ENCODE peak calls at places on chromosomes 13 and 19, in nine cellular contexts. One of them, this sample, is unnamed.

GRCh38 chr13:59364508-59365187 is 799.1 kb downstream of the DIAPH3 start:
- DNase-seq in cardiac fibroblast: no peak
- DNase-seq in activated CD4-positive, alpha-beta T cell treated with anti-CD3 and anti-CD28 coated beads, Interleukin-2, amount 50 U/mL, for 48 hours: no peak
- DNase-seq in fibroblast of lung: no peak
- DNase-seq in fibroblast of mammary gland: no peak
- DNase-seq in progenitor cell of endocrine pancreas: no peak
- DNase-seq in amniotic stem cell: no peak
- DNase-seq in amniotic epithelial cell: no peak
- DNase-seq in spleen: no peak
- DNase-seq in this sample: no peak

GRCh38 chr19:50569023-50569697 is 925 bp upstream of the LRRC4B start:
- DNase-seq in cardiac fibroblast: no peak
- DNase-seq in activated CD4-positive, alpha-beta T cell treated with anti-CD3 and anti-CD28 coated beads, Interleukin-2, amount 50 U/mL, for 48 hours: no peak
- DNase-seq in fibroblast of lung: no peak
- DNase-seq in fibroblast of mammary gland: no peak
- DNase-seq in progenitor cell of endocrine pancreas: no peak
- DNase-seq in amniotic stem cell: no peak
- DNase-seq in amniotic epithelial cell: no peak
- DNase-seq in spleen: no peak
- DNase-seq in this sample: no peak

GRCh38 chr13:78589206-78589605 is 14.1 kb downstream of the POU4F1 start:
- DNase-seq in cardiac fibroblast: no peak
- DNase-seq in activated CD4-positive, alpha-beta T cell treated with anti-CD3 and anti-CD28 coated beads, Interleukin-2, amount 50 U/mL, for 48 hours: no peak
- DNase-seq in fibroblast of lung: peak
- DNase-seq in fibroblast of mammary gland: peak
- DNase-seq in progenitor cell of endocrine pancreas: peak
- DNase-seq in amniotic stem cell: no peak
- DNase-seq in amniotic epithelial cell: peak
- DNase-seq in spleen: no peak
- DNase-seq in this sample: no peak

GRCh38 chr19:23116802-23117571 is at the start of gene ZNF730:
- DNase-seq in cardiac fibroblast: peak
- DNase-seq in activated CD4-positive, alpha-beta T cell treated with anti-CD3 and anti-CD28 coated beads, Interleukin-2, amount 50 U/mL, for 48 hours: peak
- DNase-seq in fibroblast of lung: peak
- DNase-seq in fibroblast of mammary gland: peak
- DNase-seq in progenitor cell of endocrine pancreas: peak
- DNase-seq in amniotic stem cell: no peak
- DNase-seq in amniotic epithelial cell: peak
- DNase-seq in spleen: peak
- DNase-seq in this sample: peak

GRCh38 chr13:30895773-30896172 is 10.3 kb upstream of the MEDAG start:
- DNase-seq in cardiac fibroblast: peak
- DNase-seq in activated CD4-positive, alpha-beta T cell treated with anti-CD3 and anti-CD28 coated beads, Interleukin-2, amount 50 U/mL, for 48 hours: no peak
- DNase-seq in fibroblast of lung: peak
- DNase-seq in fibroblast of mammary gland: peak
- DNase-seq in progenitor cell of endocrine pancreas: no peak
- DNase-seq in amniotic stem cell: peak
- DNase-seq in amniotic epithelial cell: peak
- DNase-seq in spleen: no peak
- DNase-seq in this sample: no peak

GRCh38 chr19:52941941-52942370 is 18.7 kb upstream of the ZNF888 start:
- DNase-seq in cardiac fibroblast: peak
- DNase-seq in activated CD4-positive, alpha-beta T cell treated with anti-CD3 and anti-CD28 coated beads, Interleukin-2, amount 50 U/mL, for 48 hours: peak
- DNase-seq in fibroblast of lung: peak
- DNase-seq in fibroblast of mammary gland: peak
- DNase-seq in progenitor cell of endocrine pancreas: no peak
- DNase-seq in amniotic stem cell: peak
- DNase-seq in amniotic epithelial cell: no peak
- DNase-seq in spleen: peak
- DNase-seq in this sample: no peak

GRCh38 chr19:40530091-40530901 is 46.4 kb upstream of the SHKBP1 start:
- DNase-seq in cardiac fibroblast: no peak
- DNase-seq in activated CD4-positive, alpha-beta T cell treated with anti-CD3 and anti-CD28 coated beads, Interleukin-2, amount 50 U/mL, for 48 hours: no peak
- DNase-seq in fibroblast of lung: no peak
- DNase-seq in fibroblast of mammary gland: no peak
- DNase-seq in progenitor cell of endocrine pancreas: peak
- DNase-seq in amniotic stem cell: no peak
- DNase-seq in amniotic epithelial cell: no peak
- DNase-seq in spleen: no peak
- DNase-seq in this sample: no peak

GRCh38 chr13:47672982-47673670 is 327.9 kb downstream of the SUCLA2 start:
- DNase-seq in cardiac fibroblast: peak
- DNase-seq in activated CD4-positive, alpha-beta T cell treated with anti-CD3 and anti-CD28 coated beads, Interleukin-2, amount 50 U/mL, for 48 hours: no peak
- DNase-seq in fibroblast of lung: peak
- DNase-seq in fibroblast of mammary gland: peak
- DNase-seq in progenitor cell of endocrine pancreas: no peak
- DNase-seq in amniotic stem cell: no peak
- DNase-seq in amniotic epithelial cell: peak
- DNase-seq in spleen: no peak
- DNase-seq in this sample: no peak

GRCh38 chr13:89899302-89900103 is 1448.0 kb upstream of the MIR17HG start:
- DNase-seq in cardiac fibroblast: no peak
- DNase-seq in activated CD4-positive, alpha-beta T cell treated with anti-CD3 and anti-CD28 coated beads, Interleukin-2, amount 50 U/mL, for 48 hours: no peak
- DNase-seq in fibroblast of lung: no peak
- DNase-seq in fibroblast of mammary gland: no peak
- DNase-seq in progenitor cell of endocrine pancreas: no peak
- DNase-seq in amniotic stem cell: no peak
- DNase-seq in amniotic epithelial cell: no peak
- DNase-seq in spleen: no peak
- DNase-seq in this sample: no peak

GRCh38 chr19:5913739-5914357 is at the start of gene CAPS:
- DNase-seq in cardiac fibroblast: peak
- DNase-seq in activated CD4-positive, alpha-beta T cell treated with anti-CD3 and anti-CD28 coated beads, Interleukin-2, amount 50 U/mL, for 48 hours: no peak
- DNase-seq in fibroblast of lung: peak
- DNase-seq in fibroblast of mammary gland: peak
- DNase-seq in progenitor cell of endocrine pancreas: no peak
- DNase-seq in amniotic stem cell: no peak
- DNase-seq in amniotic epithelial cell: peak
- DNase-seq in spleen: no peak
- DNase-seq in this sample: peak

GRCh38 chr19:10850631-10851030 is 2.4 kb downstream of the C19orf38 start:
- DNase-seq in cardiac fibroblast: no peak
- DNase-seq in activated CD4-positive, alpha-beta T cell treated with anti-CD3 and anti-CD28 coated beads, Interleukin-2, amount 50 U/mL, for 48 hours: no peak
- DNase-seq in fibroblast of lung: no peak
- DNase-seq in fibroblast of mammary gland: no peak
- DNase-seq in progenitor cell of endocrine pancreas: no peak
- DNase-seq in amniotic stem cell: no peak
- DNase-seq in amniotic epithelial cell: no peak
- DNase-seq in spleen: no peak
- DNase-seq in this sample: no peak

GRCh38 chr19:11377756-11378155 is 3.3 kb downstream of the SWSAP1 start:
- DNase-seq in cardiac fibroblast: no peak
- DNase-seq in activated CD4-positive, alpha-beta T cell treated with anti-CD3 and anti-CD28 coated beads, Interleukin-2, amount 50 U/mL, for 48 hours: no peak
- DNase-seq in fibroblast of lung: peak
- DNase-seq in fibroblast of mammary gland: peak
- DNase-seq in progenitor cell of endocrine pancreas: no peak
- DNase-seq in amniotic stem cell: no peak
- DNase-seq in amniotic epithelial cell: peak
- DNase-seq in spleen: no peak
- DNase-seq in this sample: no peak

GRCh38 chr13:36862722-36863121 is 43.7 kb downstream of the RFXAP start:
- DNase-seq in cardiac fibroblast: no peak
- DNase-seq in activated CD4-positive, alpha-beta T cell treated with anti-CD3 and anti-CD28 coated beads, Interleukin-2, amount 50 U/mL, for 48 hours: no peak
- DNase-seq in fibroblast of lung: no peak
- DNase-seq in fibroblast of mammary gland: no peak
- DNase-seq in progenitor cell of endocrine pancreas: no peak
- DNase-seq in amniotic stem cell: no peak
- DNase-seq in amniotic epithelial cell: no peak
- DNase-seq in spleen: no peak
- DNase-seq in this sample: no peak

GRCh38 chr19:55161571-55162322 is 4.2 kb upstream of the TNNI3 start:
- DNase-seq in cardiac fibroblast: no peak
- DNase-seq in activated CD4-positive, alpha-beta T cell treated with anti-CD3 and anti-CD28 coated beads, Interleukin-2, amount 50 U/mL, for 48 hours: no peak
- DNase-seq in fibroblast of lung: no peak
- DNase-seq in fibroblast of mammary gland: no peak
- DNase-seq in progenitor cell of endocrine pancreas: no peak
- DNase-seq in amniotic stem cell: no peak
- DNase-seq in amniotic epithelial cell: no peak
- DNase-seq in spleen: no peak
- DNase-seq in this sample: no peak

GRCh38 chr19:51365211-51366049 is 758 bp downstream of the ETFB start:
- DNase-seq in cardiac fibroblast: peak
- DNase-seq in activated CD4-positive, alpha-beta T cell treated with anti-CD3 and anti-CD28 coated beads, Interleukin-2, amount 50 U/mL, for 48 hours: peak
- DNase-seq in fibroblast of lung: peak
- DNase-seq in fibroblast of mammary gland: peak
- DNase-seq in progenitor cell of endocrine pancreas: no peak
- DNase-seq in amniotic stem cell: no peak
- DNase-seq in amniotic epithelial cell: peak
- DNase-seq in spleen: no peak
- DNase-seq in this sample: no peak

GRCh38 chr19:19445911-19446361 is 40.5 kb downstream of the GATAD2A start:
- DNase-seq in cardiac fibroblast: no peak
- DNase-seq in activated CD4-positive, alpha-beta T cell treated with anti-CD3 and anti-CD28 coated beads, Interleukin-2, amount 50 U/mL, for 48 hours: no peak
- DNase-seq in fibroblast of lung: peak
- DNase-seq in fibroblast of mammary gland: peak
- DNase-seq in progenitor cell of endocrine pancreas: no peak
- DNase-seq in amniotic stem cell: no peak
- DNase-seq in amniotic epithelial cell: no peak
- DNase-seq in spleen: peak
- DNase-seq in this sample: no peak

GRCh38 chr19:47503130-47503822 is 11.6 kb downstream of the NAPA start:
- DNase-seq in cardiac fibroblast: no peak
- DNase-seq in activated CD4-positive, alpha-beta T cell treated with anti-CD3 and anti-CD28 coated beads, Interleukin-2, amount 50 U/mL, for 48 hours: no peak
- DNase-seq in fibroblast of lung: no peak
- DNase-seq in fibroblast of mammary gland: no peak
- DNase-seq in progenitor cell of endocrine pancreas: no peak
- DNase-seq in amniotic stem cell: no peak
- DNase-seq in amniotic epithelial cell: no peak
- DNase-seq in spleen: no peak
- DNase-seq in this sample: no peak

GRCh38 chr19:748274-748598 is 2.7 kb upstream of the MISP start:
- DNase-seq in cardiac fibroblast: no peak
- DNase-seq in activated CD4-positive, alpha-beta T cell treated with anti-CD3 and anti-CD28 coated beads, Interleukin-2, amount 50 U/mL, for 48 hours: no peak
- DNase-seq in fibroblast of lung: no peak
- DNase-seq in fibroblast of mammary gland: no peak
- DNase-seq in progenitor cell of endocrine pancreas: no peak
- DNase-seq in amniotic stem cell: no peak
- DNase-seq in amniotic epithelial cell: no peak
- DNase-seq in spleen: no peak
- DNase-seq in this sample: no peak

GRCh38 chr13:50460366-50460765 is 383.1 kb downstream of the DLEU7 start:
- DNase-seq in cardiac fibroblast: peak
- DNase-seq in activated CD4-positive, alpha-beta T cell treated with anti-CD3 and anti-CD28 coated beads, Interleukin-2, amount 50 U/mL, for 48 hours: no peak
- DNase-seq in fibroblast of lung: no peak
- DNase-seq in fibroblast of mammary gland: no peak
- DNase-seq in progenitor cell of endocrine pancreas: no peak
- DNase-seq in amniotic stem cell: no peak
- DNase-seq in amniotic epithelial cell: peak
- DNase-seq in spleen: no peak
- DNase-seq in this sample: no peak

GRCh38 chr13:60754211-60754610 is 357.2 kb downstream of the TDRD3 start:
- DNase-seq in cardiac fibroblast: no peak
- DNase-seq in activated CD4-positive, alpha-beta T cell treated with anti-CD3 and anti-CD28 coated beads, Interleukin-2, amount 50 U/mL, for 48 hours: no peak
- DNase-seq in fibroblast of lung: no peak
- DNase-seq in fibroblast of mammary gland: no peak
- DNase-seq in progenitor cell of endocrine pancreas: no peak
- DNase-seq in amniotic stem cell: no peak
- DNase-seq in amniotic epithelial cell: no peak
- DNase-seq in spleen: no peak
- DNase-seq in this sample: no peak

GRCh38 chr13:24737042-24737441 is 26.9 kb upstream of the RNF17 start:
- DNase-seq in cardiac fibroblast: no peak
- DNase-seq in activated CD4-positive, alpha-beta T cell treated with anti-CD3 and anti-CD28 coated beads, Interleukin-2, amount 50 U/mL, for 48 hours: no peak
- DNase-seq in fibroblast of lung: no peak
- DNase-seq in fibroblast of mammary gland: no peak
- DNase-seq in progenitor cell of endocrine pancreas: no peak
- DNase-seq in amniotic stem cell: no peak
- DNase-seq in amniotic epithelial cell: no peak
- DNase-seq in spleen: no peak
- DNase-seq in this sample: no peak

GRCh38 chr13:89514534-89515312 is 1832.8 kb upstream of the MIR17HG start:
- DNase-seq in cardiac fibroblast: peak
- DNase-seq in activated CD4-positive, alpha-beta T cell treated with anti-CD3 and anti-CD28 coated beads, Interleukin-2, amount 50 U/mL, for 48 hours: no peak
- DNase-seq in fibroblast of lung: peak
- DNase-seq in fibroblast of mammary gland: peak
- DNase-seq in progenitor cell of endocrine pancreas: no peak
- DNase-seq in amniotic stem cell: no peak
- DNase-seq in amniotic epithelial cell: peak
- DNase-seq in spleen: no peak
- DNase-seq in this sample: no peak

GRCh38 chr19:48928164-48929005 is 5.1 kb upstream of the DHDH start:
- DNase-seq in cardiac fibroblast: peak
- DNase-seq in activated CD4-positive, alpha-beta T cell treated with anti-CD3 and anti-CD28 coated beads, Interleukin-2, amount 50 U/mL, for 48 hours: no peak
- DNase-seq in fibroblast of lung: peak
- DNase-seq in fibroblast of mammary gland: peak
- DNase-seq in progenitor cell of endocrine pancreas: no peak
- DNase-seq in amniotic stem cell: no peak
- DNase-seq in amniotic epithelial cell: peak
- DNase-seq in spleen: no peak
- DNase-seq in this sample: no peak

GRCh38 chr19:35161434-35161743 is 6.9 kb downstream of the FXYD5 start:
- DNase-seq in cardiac fibroblast: no peak
- DNase-seq in activated CD4-positive, alpha-beta T cell treated with anti-CD3 and anti-CD28 coated beads, Interleukin-2, amount 50 U/mL, for 48 hours: no peak
- DNase-seq in fibroblast of lung: no peak
- DNase-seq in fibroblast of mammary gland: no peak
- DNase-seq in progenitor cell of endocrine pancreas: no peak
- DNase-seq in amniotic stem cell: no peak
- DNase-seq in amniotic epithelial cell: no peak
- DNase-seq in spleen: no peak
- DNase-seq in this sample: no peak

GRCh38 chr13:95643814-95644598 is 500 bp downstream of the DZIP1 start:
- DNase-seq in cardiac fibroblast: peak
- DNase-seq in activated CD4-positive, alpha-beta T cell treated with anti-CD3 and anti-CD28 coated beads, Interleukin-2, amount 50 U/mL, for 48 hours: no peak
- DNase-seq in fibroblast of lung: peak
- DNase-seq in fibroblast of mammary gland: peak
- DNase-seq in progenitor cell of endocrine pancreas: peak
- DNase-seq in amniotic stem cell: no peak
- DNase-seq in amniotic epithelial cell: peak
- DNase-seq in spleen: peak
- DNase-seq in this sample: no peak

GRCh38 chr19:8158411-8159074 is 9.2 kb upstream of the FBN3 start:
- DNase-seq in cardiac fibroblast: peak
- DNase-seq in activated CD4-positive, alpha-beta T cell treated with anti-CD3 and anti-CD28 coated beads, Interleukin-2, amount 50 U/mL, for 48 hours: peak
- DNase-seq in fibroblast of lung: peak
- DNase-seq in fibroblast of mammary gland: peak
- DNase-seq in progenitor cell of endocrine pancreas: peak
- DNase-seq in amniotic stem cell: peak
- DNase-seq in amniotic epithelial cell: peak
- DNase-seq in spleen: no peak
- DNase-seq in this sample: peak

GRCh38 chr13:59176775-59177174 is 987.0 kb downstream of the DIAPH3 start:
- DNase-seq in cardiac fibroblast: no peak
- DNase-seq in activated CD4-positive, alpha-beta T cell treated with anti-CD3 and anti-CD28 coated beads, Interleukin-2, amount 50 U/mL, for 48 hours: no peak
- DNase-seq in fibroblast of lung: no peak
- DNase-seq in fibroblast of mammary gland: no peak
- DNase-seq in progenitor cell of endocrine pancreas: no peak
- DNase-seq in amniotic stem cell: no peak
- DNase-seq in amniotic epithelial cell: no peak
- DNase-seq in spleen: no peak
- DNase-seq in this sample: no peak

GRCh38 chr13:50015750-50016149 is 506 bp downstream of the KCNRG start:
- DNase-seq in cardiac fibroblast: no peak
- DNase-seq in activated CD4-positive, alpha-beta T cell treated with anti-CD3 and anti-CD28 coated beads, Interleukin-2, amount 50 U/mL, for 48 hours: no peak
- DNase-seq in fibroblast of lung: no peak
- DNase-seq in fibroblast of mammary gland: no peak
- DNase-seq in progenitor cell of endocrine pancreas: no peak
- DNase-seq in amniotic stem cell: no peak
- DNase-seq in amniotic epithelial cell: no peak
- DNase-seq in spleen: no peak
- DNase-seq in this sample: no peak